ENCODE peak calls at places on chromosome 6, in nine cellular contexts. One of them, this sample, is unnamed.

GRCh38 chr6:134080171-134080795 is 27.9 kb upstream of the SLC2A12 start:
- ATAC-seq in heart left ventricle: no peak
- ATAC-seq in body of pancreas: no peak
- ATAC-seq in K562: peak
- ATAC-seq in HepG2: no peak
- ATAC-seq in GM12878: peak
- ATAC-seq in A549: no peak
- ATAC-seq in upper lobe of left lung: peak
- ATAC-seq in HCT116: peak
- ATAC-seq in this sample: no peak

GRCh38 chr6:91704531-91704930 is 1117.7 kb upstream of the MAP3K7 start:
- ATAC-seq in HCT116: no peak
- ATAC-seq in K562: no peak
- ATAC-seq in heart left ventricle: no peak
- ATAC-seq in GM12878: peak
- ATAC-seq in upper lobe of left lung: no peak
- ATAC-seq in HepG2: no peak
- ATAC-seq in body of pancreas: no peak
- ATAC-seq in A549: no peak
- ATAC-seq in this sample: no peak

GRCh38 chr6:92701425-92702096 is 717.8 kb downstream of the EPHA7 start:
- ATAC-seq in A549: no peak
- ATAC-seq in HepG2: no peak
- ATAC-seq in heart left ventricle: no peak
- ATAC-seq in upper lobe of left lung: peak
- ATAC-seq in body of pancreas: no peak
- ATAC-seq in K562: no peak
- ATAC-seq in GM12878: peak
- ATAC-seq in HCT116: no peak
- ATAC-seq in this sample: no peak

GRCh38 chr6:30091577-30092381 is 16.2 kb upstream of the RNF39 start:
- ATAC-seq in heart left ventricle: no peak
- ATAC-seq in HCT116: peak
- ATAC-seq in HepG2: peak
- ATAC-seq in A549: peak
- ATAC-seq in upper lobe of left lung: peak
- ATAC-seq in GM12878: no peak
- ATAC-seq in body of pancreas: peak
- ATAC-seq in K562: no peak
- ATAC-seq in this sample: peak

GRCh38 chr6:169370054-169370453 is 116.4 kb upstream of the THBS2 start:
- ATAC-seq in HepG2: peak
- ATAC-seq in upper lobe of left lung: no peak
- ATAC-seq in K562: peak
- ATAC-seq in HCT116: no peak
- ATAC-seq in A549: peak
- ATAC-seq in GM12878: no peak
- ATAC-seq in heart left ventricle: no peak
- ATAC-seq in body of pancreas: no peak
- ATAC-seq in this sample: no peak

GRCh38 chr6:130537447-130537846 is 171.6 kb downstream of the TMEM200A start:
- ATAC-seq in body of pancreas: no peak
- ATAC-seq in K562: no peak
- ATAC-seq in GM12878: no peak
- ATAC-seq in upper lobe of left lung: no peak
- ATAC-seq in A549: no peak
- ATAC-seq in HCT116: no peak
- ATAC-seq in heart left ventricle: no peak
- ATAC-seq in HepG2: no peak
- ATAC-seq in this sample: no peak

GRCh38 chr6:3799731-3800130 is 48.2 kb upstream of the PXDC1 start:
- ATAC-seq in HepG2: no peak
- ATAC-seq in heart left ventricle: no peak
- ATAC-seq in A549: no peak
- ATAC-seq in body of pancreas: no peak
- ATAC-seq in upper lobe of left lung: no peak
- ATAC-seq in HCT116: no peak
- ATAC-seq in GM12878: no peak
- ATAC-seq in K562: no peak
- ATAC-seq in this sample: no peak

GRCh38 chr6:31041372-31041974 is 31.2 kb downstream of the MUC22 start:
- ATAC-seq in K562: no peak
- ATAC-seq in GM12878: no peak
- ATAC-seq in A549: peak
- ATAC-seq in body of pancreas: peak
- ATAC-seq in HCT116: no peak
- ATAC-seq in heart left ventricle: no peak
- ATAC-seq in HepG2: peak
- ATAC-seq in upper lobe of left lung: no peak
- ATAC-seq in this sample: no peak

GRCh38 chr6:108793449-108794134 is 54.6 kb upstream of the ARMC2 start:
- ATAC-seq in GM12878: no peak
- ATAC-seq in K562: no peak
- ATAC-seq in heart left ventricle: no peak
- ATAC-seq in upper lobe of left lung: no peak
- ATAC-seq in body of pancreas: peak
- ATAC-seq in HepG2: no peak
- ATAC-seq in HCT116: no peak
- ATAC-seq in A549: no peak
- ATAC-seq in this sample: no peak

GRCh38 chr6:16683524-16684194 is 77.6 kb downstream of the ATXN1 start:
- ATAC-seq in HCT116: peak
- ATAC-seq in body of pancreas: peak
- ATAC-seq in upper lobe of left lung: peak
- ATAC-seq in heart left ventricle: peak
- ATAC-seq in A549: peak
- ATAC-seq in HepG2: peak
- ATAC-seq in K562: no peak
- ATAC-seq in GM12878: peak
- ATAC-seq in this sample: peak

GRCh38 chr6:16474834-16475781 is 236.7 kb downstream of the GMPR start:
- ATAC-seq in body of pancreas: no peak
- ATAC-seq in upper lobe of left lung: no peak
- ATAC-seq in A549: no peak
- ATAC-seq in HepG2: no peak
- ATAC-seq in GM12878: peak
- ATAC-seq in K562: no peak
- ATAC-seq in HCT116: no peak
- ATAC-seq in heart left ventricle: no peak
- ATAC-seq in this sample: no peak

GRCh38 chr6:119526609-119527605 is 177.3 kb upstream of the MAN1A1 start:
- ATAC-seq in GM12878: no peak
- ATAC-seq in body of pancreas: no peak
- ATAC-seq in heart left ventricle: no peak
- ATAC-seq in upper lobe of left lung: no peak
- ATAC-seq in HCT116: no peak
- ATAC-seq in K562: peak
- ATAC-seq in A549: no peak
- ATAC-seq in HepG2: no peak
- ATAC-seq in this sample: no peak

GRCh38 chr6:16974729-16975359 is 127.0 kb upstream of the STMND1 start:
- ATAC-seq in K562: no peak
- ATAC-seq in A549: no peak
- ATAC-seq in heart left ventricle: no peak
- ATAC-seq in HepG2: no peak
- ATAC-seq in upper lobe of left lung: no peak
- ATAC-seq in GM12878: no peak
- ATAC-seq in body of pancreas: no peak
- ATAC-seq in HCT116: no peak
- ATAC-seq in this sample: no peak

GRCh38 chr6:165774903-165775608 is 112.0 kb upstream of the PDE10A start:
- ATAC-seq in body of pancreas: peak
- ATAC-seq in HCT116: no peak
- ATAC-seq in A549: no peak
- ATAC-seq in K562: no peak
- ATAC-seq in GM12878: peak
- ATAC-seq in HepG2: peak
- ATAC-seq in heart left ventricle: peak
- ATAC-seq in upper lobe of left lung: peak
- ATAC-seq in this sample: peak

GRCh38 chr6:20655317-20655716 is 121.1 kb downstream of the CDKAL1 start:
- ATAC-seq in A549: no peak
- ATAC-seq in K562: no peak
- ATAC-seq in HCT116: no peak
- ATAC-seq in upper lobe of left lung: no peak
- ATAC-seq in HepG2: no peak
- ATAC-seq in GM12878: no peak
- ATAC-seq in heart left ventricle: no peak
- ATAC-seq in body of pancreas: no peak
- ATAC-seq in this sample: no peak

GRCh38 chr6:44960898-44961297 is 367.2 kb upstream of the RUNX2 start:
- ATAC-seq in A549: no peak
- ATAC-seq in HepG2: no peak
- ATAC-seq in GM12878: peak
- ATAC-seq in body of pancreas: no peak
- ATAC-seq in heart left ventricle: no peak
- ATAC-seq in K562: no peak
- ATAC-seq in HCT116: no peak
- ATAC-seq in upper lobe of left lung: no peak
- ATAC-seq in this sample: no peak
- TF ChIP-seq POLR2A in A549: no peak
- TF ChIP-seq POLR2A in HepG2: no peak
- TF ChIP-seq POLR2A in GM12878: no peak
- TF ChIP-seq POLR2A in body of pancreas: no peak
- TF ChIP-seq POLR2A in heart left ventricle: no peak
- TF ChIP-seq POLR2A in K562: no peak
- TF ChIP-seq POLR2A in HCT116: no peak
- TF ChIP-seq POLR2A in upper lobe of left lung: no peak
- TF ChIP-seq POLR2A in this sample: no peak

DNA sequence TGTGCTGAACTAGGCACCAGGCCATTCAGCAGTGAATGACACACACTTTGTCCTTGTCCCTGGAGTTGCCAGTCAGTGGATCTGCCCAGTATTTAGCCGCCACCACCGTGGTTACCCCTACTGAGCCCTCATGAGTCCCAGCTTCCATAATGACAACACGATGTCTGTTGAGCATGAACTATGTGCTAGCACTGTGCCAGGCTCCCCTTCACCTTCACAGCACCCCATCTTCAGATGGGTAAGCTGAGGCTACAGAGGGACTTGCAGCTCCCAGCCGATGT is 10.1 kb downstream of the PACSIN1 start:
- ATAC-seq in HCT116: no peak
- ATAC-seq in HepG2: peak
- ATAC-seq in K562: no peak
- ATAC-seq in upper lobe of left lung: no peak
- ATAC-seq in GM12878: no peak
- ATAC-seq in heart left ventricle: no peak
- ATAC-seq in body of pancreas: no peak
- ATAC-seq in A549: no peak
- ATAC-seq in this sample: no peak
- H3K27ac ChIP-seq in HCT116: no peak
- H3K27ac ChIP-seq in HepG2: no peak
- H3K27ac ChIP-seq in K562: no peak
- H3K27ac ChIP-seq in upper lobe of left lung: no peak
- H3K27ac ChIP-seq in GM12878: no peak
- H3K27ac ChIP-seq in heart left ventricle: no peak
- H3K27ac ChIP-seq in body of pancreas: no peak
- H3K27ac ChIP-seq in A549: no peak
- H3K27ac ChIP-seq in this sample: no peak

GRCh38 chr6:12011276-12012112 is 618 bp upstream of the HIVEP1 start:
- ATAC-seq in heart left ventricle: peak
- ATAC-seq in body of pancreas: peak
- ATAC-seq in HCT116: peak
- ATAC-seq in HepG2: peak
- ATAC-seq in GM12878: peak
- ATAC-seq in A549: peak
- ATAC-seq in upper lobe of left lung: peak
- ATAC-seq in K562: peak
- ATAC-seq in this sample: peak

GRCh38 chr6:12012566-12013367 is 655 bp downstream of the HIVEP1 start:
- ATAC-seq in upper lobe of left lung: peak
- ATAC-seq in HCT116: peak
- ATAC-seq in body of pancreas: peak
- ATAC-seq in heart left ventricle: no peak
- ATAC-seq in HepG2: peak
- ATAC-seq in A549: peak
- ATAC-seq in GM12878: peak
- ATAC-seq in K562: peak
- ATAC-seq in this sample: no peak

GRCh38 chr6:12013368-12013617 is 1.2 kb downstream of the HIVEP1 start:
- ATAC-seq in K562: no peak
- ATAC-seq in HepG2: peak
- ATAC-seq in A549: no peak
- ATAC-seq in GM12878: no peak
- ATAC-seq in HCT116: no peak
- ATAC-seq in upper lobe of left lung: no peak
- ATAC-seq in heart left ventricle: no peak
- ATAC-seq in body of pancreas: no peak
- ATAC-seq in this sample: no peak

GRCh38 chr6:12010635-12011275 is 1.4 kb upstream of the HIVEP1 start:
- ATAC-seq in upper lobe of left lung: peak
- ATAC-seq in K562: peak
- ATAC-seq in GM12878: peak
- ATAC-seq in HCT116: peak
- ATAC-seq in A549: peak
- ATAC-seq in body of pancreas: peak
- ATAC-seq in HepG2: peak
- ATAC-seq in heart left ventricle: peak
- ATAC-seq in this sample: peak

DNA sequence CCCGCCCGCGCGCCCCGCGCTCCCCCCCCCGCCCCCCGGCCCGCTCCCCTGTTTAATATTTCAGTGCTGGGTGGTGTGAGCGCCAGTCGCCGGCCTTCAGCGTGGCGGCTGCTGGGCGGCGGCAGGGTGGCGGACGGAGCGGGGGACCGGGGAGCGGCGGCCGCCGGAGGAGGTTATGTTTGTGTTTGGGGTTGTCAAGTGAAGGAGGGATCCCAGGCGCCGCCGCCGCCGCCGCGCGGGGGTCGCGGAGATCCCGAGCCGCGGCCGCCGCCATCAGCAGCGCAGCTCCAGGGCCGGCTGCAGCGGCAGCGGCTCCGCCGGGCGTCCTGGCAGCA is at the start of gene HIVEP1:
- ATAC-seq in HCT116: no peak
- ATAC-seq in K562: no peak
- ATAC-seq in A549: peak
- ATAC-seq in HepG2: peak
- ATAC-seq in GM12878: no peak
- ATAC-seq in upper lobe of left lung: no peak
- ATAC-seq in body of pancreas: no peak
- ATAC-seq in heart left ventricle: no peak
- ATAC-seq in this sample: no peak
- TF ChIP-seq POLR2A in HCT116: no peak
- TF ChIP-seq POLR2A in K562: no peak
- TF ChIP-seq POLR2A in A549: no peak
- TF ChIP-seq POLR2A in HepG2: no peak
- TF ChIP-seq POLR2A in GM12878: peak
- TF ChIP-seq POLR2A in upper lobe of left lung: peak
- TF ChIP-seq POLR2A in body of pancreas: no peak
- TF ChIP-seq POLR2A in heart left ventricle: peak
- TF ChIP-seq POLR2A in this sample: peak

DNA sequence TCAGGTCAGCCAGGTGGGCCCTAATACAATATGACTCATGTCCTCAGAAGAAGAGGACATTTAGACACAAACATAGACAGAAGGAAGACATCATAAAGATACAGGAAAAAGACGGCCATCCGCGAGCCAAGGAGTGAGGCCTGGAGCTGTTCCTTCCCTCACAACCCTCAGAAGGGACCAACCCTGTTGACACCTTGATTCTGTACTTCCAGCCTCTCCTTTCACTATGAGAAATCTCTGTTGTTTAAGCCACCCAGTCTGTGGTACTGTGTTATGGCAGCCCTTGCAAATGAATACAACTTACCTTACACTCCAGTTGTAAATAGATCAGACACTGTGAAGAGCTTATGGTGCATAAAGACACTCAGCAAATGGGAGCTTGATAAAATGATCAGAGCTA is 199.7 kb downstream of the SAMD5 start:
- ATAC-seq in upper lobe of left lung: no peak
- ATAC-seq in GM12878: no peak
- ATAC-seq in HCT116: no peak
- ATAC-seq in HepG2: no peak
- ATAC-seq in A549: no peak
- ATAC-seq in heart left ventricle: no peak
- ATAC-seq in K562: peak
- ATAC-seq in body of pancreas: no peak
- ATAC-seq in this sample: no peak
- H3K27ac ChIP-seq in upper lobe of left lung: no peak
- H3K27ac ChIP-seq in GM12878: no peak
- H3K27ac ChIP-seq in HCT116: peak
- H3K27ac ChIP-seq in HepG2: no peak
- H3K27ac ChIP-seq in A549: no peak
- H3K27ac ChIP-seq in heart left ventricle: no peak
- H3K27ac ChIP-seq in K562: peak
- H3K27ac ChIP-seq in body of pancreas: no peak
- H3K27ac ChIP-seq in this sample: no peak